ENCODE peak calls at places on chromosomes 5 and 9, in five cellular contexts. M is ascending aorta, R is fibroblast of lung, C is upper lobe of right lung, J is uterus. K is an unnamed sample.

GRCh38 chr9:137373611-137373980 is 49.4 kb downstream of the EXD3 start:
- DNase-seq in M (peak), R (no peak), C (no peak), J (no peak), K (peak)

GRCh38 chr5:115471674-115472073 is 72.9 kb downstream of the FEM1C start:
- DNase-seq in M (no peak), R (no peak), C (no peak), J (no peak), K (no peak)

GRCh38 chr5:136058031-136058971 is 29.5 kb downstream of the TGFBI start:
- DNase-seq in M (peak), R (peak), C (no peak), J (peak), K (peak)

GRCh38 chr9:88837731-88838130 is 153.5 kb upstream of the S1PR3 start:
- DNase-seq in M (no peak), R (peak), C (no peak), J (no peak), K (no peak)

GRCh38 chr9:102631559-102631958 is 363.6 kb upstream of the CYLC2 start:
- DNase-seq in M (no peak), R (no peak), C (no peak), J (no peak), K (no peak)

GRCh38 chr9:130955947-130956621 is 17.0 kb upstream of the FIBCD1 start:
- DNase-seq in M (no peak), R (no peak), C (no peak), J (no peak), K (no peak)

GRCh38 chr5:177602458-177602830 is 2.5 kb downstream of the B4GALT7 start:
- DNase-seq in M (no peak), R (no peak), C (no peak), J (no peak), K (no peak)

GRCh38 chr5:78533356-78533755 is 115.2 kb downstream of the LHFPL2 start:
- DNase-seq in M (no peak), R (no peak), C (no peak), J (no peak), K (no peak)

GRCh38 chr5:90909091-90909503 is 350.5 kb downstream of the ADGRV1 start:
- DNase-seq in M (no peak), R (peak), C (no peak), J (peak), K (no peak)

GRCh38 chr9:116859763-116860162 is 172.7 kb downstream of the TRIM32 start:
- DNase-seq in M (no peak), R (no peak), C (no peak), J (no peak), K (no peak)

GRCh38 chr5:175124251-175124813 is 319.6 kb downstream of the DRD1 start:
- DNase-seq in M (no peak), R (no peak), C (no peak), J (no peak), K (no peak)

GRCh38 chr9:16312116-16312515 is 558.4 kb downstream of the BNC2 start:
- DNase-seq in M (no peak), R (no peak), C (no peak), J (no peak), K (no peak)

GRCh38 chr5:44245936-44246335 is 143.3 kb downstream of the FGF10 start:
- DNase-seq in M (no peak), R (no peak), C (no peak), J (no peak), K (no peak)

GRCh38 chr5:58114324-58114723 is 345.6 kb downstream of the PLK2 start:
- DNase-seq in M (no peak), R (peak), C (no peak), J (no peak), K (no peak)

GRCh38 chr5:65695896-65696295 is 26.0 kb downstream of the SGTB start:
- DNase-seq in M (no peak), R (no peak), C (no peak), J (no peak), K (no peak)

GRCh38 chr9:129863059-129863690 is 27.9 kb downstream of the USP20 start:
- DNase-seq in M (no peak), R (peak), C (no peak), J (no peak), K (no peak)

GRCh38 chr9:12718482-12719026 is 25.4 kb downstream of the TYRP1 start:
- DNase-seq in M (no peak), R (peak), C (no peak), J (no peak), K (no peak)

GRCh38 chr5:119537704-119538103 is 85.4 kb downstream of the HSD17B4 start:
- DNase-seq in M (no peak), R (peak), C (no peak), J (no peak), K (no peak)

GRCh38 chr5:97764700-97765099 is 581.7 kb upstream of the RIOK2 start:
- DNase-seq in M (no peak), R (peak), C (no peak), J (no peak), K (no peak)

GRCh38 chr9:35364817-35365585 is 124.9 kb upstream of the RUSC2 start:
- DNase-seq in M (no peak), R (no peak), C (no peak), J (no peak), K (no peak)

GRCh38 chr5:73437126-73438047 is 11.2 kb downstream of the FOXD1 start:
- DNase-seq in M (peak), R (peak), C (no peak), J (no peak), K (no peak)

GRCh38 chr5:173327084-173327947 is 898 bp downstream of the STC2 start:
- DNase-seq in M (peak), R (peak), C (no peak), J (no peak), K (no peak)

GRCh38 chr9:85290019-85290418 is 451.7 kb downstream of the AGTPBP1 start:
- DNase-seq in M (no peak), R (no peak), C (no peak), J (no peak), K (no peak)

GRCh38 chr5:57698785-57699184 is 216.2 kb upstream of the ACTBL2 start:
- DNase-seq in M (no peak), R (peak), C (no peak), J (no peak), K (no peak)

GRCh38 chr5:108345541-108346171 is 36.2 kb downstream of the FBXL17 start:
- DNase-seq in M (no peak), R (peak), C (no peak), J (no peak), K (no peak)

GRCh38 chr9:110049699-110050450 is 158.1 kb downstream of the C9orf152 start:
- DNase-seq in M (peak), R (peak), C (peak), J (peak), K (no peak)

GRCh38 chr5:139650031-139650688 is 2.0 kb downstream of the CXXC5 start:
- DNase-seq in M (no peak), R (no peak), C (peak), J (peak), K (no peak)

GRCh38 chr9:86534572-86535258 is 180.5 kb upstream of the TUT7 start:
- DNase-seq in M (no peak), R (no peak), C (no peak), J (no peak), K (no peak)

GRCh38 chr5:172283862-172284274 is 304 bp upstream of the UBTD2 start:
- DNase-seq in M (peak), R (peak), C (peak), J (peak), K (peak)

GRCh38 chr9:134192311-134192950 is 28.1 kb upstream of the RNU6ATAC start:
- DNase-seq in M (peak), R (no peak), C (peak), J (peak), K (no peak)

GRCh38 chr9:81848472-81848871 is 79.8 kb upstream of the SPATA31D4 start:
- DNase-seq in M (no peak), R (peak), C (no peak), J (no peak), K (no peak)